ENCODE peak calls at places on chromosomes 3 and 15, in four cellular contexts. T is ascending aorta, R is mammary epithelial cell, L is A549. P is an unnamed sample.

GRCh38 chr3:14870564-14871060 is 51.9 kb downstream of the FGD5 start:
- DNase-seq in T (no peak), R (no peak), L (no peak), P (no peak)

GRCh38 chr15:43519207-43519606 is 1.8 kb downstream of the MAP1A start:
- DNase-seq in T (no peak), R (no peak), L (no peak), P (no peak)

GRCh38 chr3:150956376-150956775 is 16.2 kb downstream of the CLRN1 start:
- DNase-seq in T (no peak), R (peak), L (no peak), P (peak)

GRCh38 chr3:55180161-55180560 is 252.3 kb upstream of the LRTM1 start:
- DNase-seq in T (no peak), R (no peak), L (no peak), P (no peak)

GRCh38 chr15:58396181-58396580 is 35.6 kb upstream of the LIPC start:
- DNase-seq in T (no peak), R (peak), L (no peak), P (peak)

GRCh38 chr3:112321867-112322652 is 10.9 kb upstream of the CD200 start:
- DNase-seq in T (no peak), R (no peak), L (no peak), P (no peak)

GRCh38 chr3:23240386-23240785 is 37.3 kb downstream of the UBE2E2 start:
- DNase-seq in T (no peak), R (no peak), L (no peak), P (no peak)

GRCh38 chr3:140910860-140911259 is 30.8 kb upstream of the SLC25A36 start:
- DNase-seq in T (no peak), R (no peak), L (peak), P (peak)

GRCh38 chr3:192080336-192080735 is 619.4 kb downstream of the PYDC2 start:
- DNase-seq in T (no peak), R (no peak), L (no peak), P (no peak)

GRCh38 chr3:100709840-100710235 is 544 bp downstream of the TFG start:
- DNase-seq in T (peak), R (peak), L (peak), P (peak)

GRCh38 chr15:29053006-29053405 is 167.2 kb downstream of the APBA2 start:
- DNase-seq in T (no peak), R (no peak), L (no peak), P (no peak)

GRCh38 chr3:76661527-76662250 is 378.2 kb upstream of the ROBO2 start:
- DNase-seq in T (no peak), R (no peak), L (no peak), P (no peak)

GRCh38 chr3:55668359-55668758 is 181.3 kb upstream of the WNT5A start:
- DNase-seq in T (no peak), R (no peak), L (no peak), P (no peak)

GRCh38 chr3:28576590-28577220 is 228.1 kb upstream of the AZI2 start:
- DNase-seq in T (no peak), R (no peak), L (no peak), P (no peak)

GRCh38 chr15:43769584-43770228 is 7.1 kb downstream of the ELL3 start:
- DNase-seq in T (peak), R (peak), L (peak), P (peak)

GRCh38 chr15:63504979-63505841 is 817 bp downstream of the USP3 start:
- DNase-seq in T (peak), R (peak), L (no peak), P (peak)

GRCh38 chr3:66236281-66236680 is 15.5 kb downstream of the SLC25A26 start:
- DNase-seq in T (no peak), R (no peak), L (no peak), P (no peak)

GRCh38 chr15:69930754-69931153 is 167.0 kb downstream of the TLE3 start:
- DNase-seq in T (no peak), R (no peak), L (no peak), P (no peak)

GRCh38 chr3:148735597-148735996 is 37.9 kb downstream of the AGTR1 start:
- DNase-seq in T (no peak), R (no peak), L (no peak), P (no peak)

GRCh38 chr3:176992565-176992964 is 204.7 kb downstream of the TBL1XR1 start:
- DNase-seq in T (no peak), R (no peak), L (no peak), P (no peak)

GRCh38 chr15:91224750-91225380 is 124.8 kb downstream of the SV2B start:
- DNase-seq in T (no peak), R (peak), L (peak), P (peak)

GRCh38 chr3:139458348-139458747 is 18.0 kb downstream of the RBP2 start:
- DNase-seq in T (no peak), R (no peak), L (no peak), P (no peak)

GRCh38 chr3:123081718-123082369 is 15.0 kb downstream of the PDIA5 start:
- DNase-seq in T (peak), R (no peak), L (no peak), P (no peak)

GRCh38 chr3:175398676-175399075 is 539.5 kb downstream of the NAALADL2 start:
- DNase-seq in T (no peak), R (no peak), L (no peak), P (peak)

GRCh38 chr3:65810277-65810676 is 228.4 kb downstream of the MAGI1 start:
- DNase-seq in T (no peak), R (no peak), L (no peak), P (no peak)

GRCh38 chr15:61198722-61199121 is 30.4 kb downstream of the RORA start:
- DNase-seq in T (no peak), R (no peak), L (no peak), P (no peak)

GRCh38 chr3:114052216-114052615 is 4.1 kb downstream of the CCDC191 start:
- DNase-seq in T (no peak), R (no peak), L (no peak), P (no peak)

DNA sequence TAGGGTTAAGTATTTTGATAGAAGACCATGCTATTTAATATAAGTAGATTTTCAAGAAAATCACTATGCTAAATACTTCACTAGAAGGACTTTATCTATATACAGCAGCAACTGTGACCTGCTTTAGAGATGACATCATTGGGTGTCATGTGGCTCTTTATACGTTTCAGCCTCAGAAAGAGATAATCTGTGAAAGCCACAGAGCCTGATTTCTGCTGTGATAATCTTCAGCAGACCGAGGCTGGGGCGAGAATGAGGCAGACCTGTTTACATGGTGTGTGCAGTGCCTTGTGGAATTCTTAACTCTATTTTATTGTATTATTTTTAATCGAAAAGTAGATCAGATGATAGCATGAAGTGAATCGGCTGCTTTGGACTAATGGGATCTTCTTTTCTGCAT is 471.2 kb downstream of the MFSD1 start:
- DNase-seq in T (no peak), R (no peak), L (no peak), P (no peak)
- H3K4me3 ChIP-seq in T (no peak), R (no peak), L (no peak), P (no peak)

GRCh38 chr3:46934067-46934466 is 42.5 kb downstream of the CCDC12 start:
- DNase-seq in T (no peak), R (no peak), L (no peak), P (no peak)

GRCh38 chr3:46933261-46933660 is 43.3 kb downstream of the CCDC12 start:
- DNase-seq in T (no peak), R (no peak), L (no peak), P (no peak)

GRCh38 chr3:46930945-46931403 is 45.6 kb downstream of the CCDC12 start:
- DNase-seq in T (no peak), R (no peak), L (no peak), P (no peak)

GRCh38 chr3:46931631-46932441 is 44.7 kb downstream of the CCDC12 start:
- DNase-seq in T (no peak), R (no peak), L (no peak), P (no peak)

GRCh38 chr3:46932455-46933225 is 43.9 kb downstream of the CCDC12 start:
- DNase-seq in T (no peak), R (no peak), L (no peak), P (no peak)
- TF ChIP-seq CTCF in T (no peak), R (no peak), L (no peak), P (no peak)

DNA sequence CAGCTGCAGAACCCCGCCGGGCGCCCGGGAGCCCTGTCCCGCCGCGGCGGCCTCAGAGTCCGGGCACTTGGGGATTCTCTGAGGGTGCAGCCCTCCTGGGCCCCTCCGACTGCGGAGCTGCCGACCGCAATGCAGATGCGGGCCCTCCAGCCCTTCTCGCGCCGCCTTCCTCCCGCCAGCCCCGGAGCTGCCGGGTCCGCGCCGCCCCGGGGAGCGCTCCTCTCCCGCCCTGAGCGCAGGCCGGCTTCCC is 320 bp upstream of the ACAN start:
- DNase-seq in T (no peak), R (no peak), L (no peak), P (no peak)
- H3K4me3 ChIP-seq in T (peak), R (peak), L (peak), P (no peak)

GRCh38 chr3:129352650-129353588 is 74.2 kb downstream of the HMCES start:
- DNase-seq in T (no peak), R (no peak), L (no peak), P (peak)
- TF ChIP-seq CTCF in T (no peak), R (no peak), L (no peak), P (no peak)